ENCODE peak calls at places on chromosomes 2 and 18, in nine cellular contexts. L is GM23338, C is Panc1, Y is K562, K is HepG2, E is A549, B is SK-N-SH, Q is HL-60, V is GM12878. J is an unnamed sample.

GRCh38 chr2:224173210-224173609 is 134.1 kb upstream of the SERPINE2 start:
- DNase-seq in L (no peak), C (no peak), Y (no peak), K (no peak), E (no peak), B (no peak), Q (no peak), V (no peak), J (no peak)

GRCh38 chr18:22113144-22113813 is 56.1 kb upstream of the GATA6 start:
- DNase-seq in L (no peak), C (no peak), Y (no peak), K (peak), E (no peak), B (no peak), Q (no peak), V (no peak), J (no peak)

GRCh38 chr18:63236990-63237389 is 82.6 kb downstream of the BCL2 start:
- DNase-seq in L (peak), C (no peak), Y (no peak), K (no peak), E (no peak), B (no peak), Q (peak), V (no peak), J (no peak)

GRCh38 chr2:181058378-181059269 is 78.2 kb downstream of the UBE2E3 start:
- DNase-seq in L (peak), C (no peak), Y (peak), K (peak), E (peak), B (peak), Q (peak), V (peak), J (peak)

GRCh38 chr2:239978381-239978780 is 46.8 kb downstream of the NDUFA10 start:
- DNase-seq in L (no peak), C (no peak), Y (no peak), K (no peak), E (no peak), B (no peak), Q (no peak), V (no peak), J (no peak)

GRCh38 chr2:239952665-239953417 is 72.3 kb downstream of the NDUFA10 start:
- DNase-seq in L (no peak), C (no peak), Y (no peak), K (no peak), E (no peak), B (no peak), Q (no peak), V (no peak), J (no peak)

GRCh38 chr2:46922606-46923005 is 7.0 kb upstream of the MCFD2 start:
- DNase-seq in L (no peak), C (no peak), Y (no peak), K (no peak), E (no peak), B (no peak), Q (no peak), V (no peak), J (no peak)

GRCh38 chr2:203869207-203869606 is 1.6 kb downstream of the CTLA4 start:
- DNase-seq in L (no peak), C (no peak), Y (no peak), K (no peak), E (no peak), B (no peak), Q (no peak), V (no peak), J (no peak)

GRCh38 chr2:240353944-240354343 is 81.5 kb upstream of the GPC1 start:
- DNase-seq in L (no peak), C (no peak), Y (no peak), K (no peak), E (no peak), B (peak), Q (no peak), V (no peak), J (no peak)

GRCh38 chr2:233819884-233820765 is 34.2 kb downstream of the HJURP start:
- DNase-seq in L (no peak), C (no peak), Y (no peak), K (no peak), E (no peak), B (no peak), Q (no peak), V (no peak), J (no peak)

GRCh38 chr18:62716679-62717058 is 1.3 kb downstream of the PHLPP1 start:
- DNase-seq in L (peak), C (no peak), Y (peak), K (no peak), E (peak), B (peak), Q (no peak), V (no peak), J (no peak)

GRCh38 chr2:197108758-197109157 is 182.3 kb upstream of the PGAP1 start:
- DNase-seq in L (no peak), C (no peak), Y (no peak), K (no peak), E (peak), B (peak), Q (no peak), V (no peak), J (no peak)

GRCh38 chr2:159441182-159441581 is 154.7 kb upstream of the WDSUB1 start:
- DNase-seq in L (no peak), C (no peak), Y (no peak), K (no peak), E (no peak), B (no peak), Q (no peak), V (no peak), J (no peak)

GRCh38 chr18:79870369-79871025 is 72.8 kb downstream of the KCNG2 start:
- DNase-seq in L (no peak), C (no peak), Y (no peak), K (no peak), E (no peak), B (peak), Q (no peak), V (no peak), J (no peak)

GRCh38 chr18:46073474-46074331 is 1.6 kb upstream of the PSTPIP2 start:
- DNase-seq in L (peak), C (peak), Y (peak), K (peak), E (peak), B (peak), Q (no peak), V (no peak), J (peak)

GRCh38 chr2:42783511-42783910 is 8.9 kb downstream of the HAAO start:
- DNase-seq in L (no peak), C (no peak), Y (no peak), K (no peak), E (no peak), B (no peak), Q (no peak), V (no peak), J (no peak)

GRCh38 chr2:219178377-219179175 is 501 bp downstream of the RETREG2 start:
- DNase-seq in L (peak), C (no peak), Y (peak), K (no peak), E (peak), B (peak), Q (no peak), V (no peak), J (no peak)

GRCh38 chr2:196131384-196131861 is 40.0 kb downstream of the STK17B start:
- DNase-seq in L (peak), C (peak), Y (peak), K (peak), E (peak), B (peak), Q (peak), V (peak), J (peak)

GRCh38 chr2:946073-947005 is 4.3 kb upstream of the SNTG2 start:
- DNase-seq in L (no peak), C (no peak), Y (no peak), K (no peak), E (no peak), B (no peak), Q (no peak), V (peak), J (no peak)

GRCh38 chr2:223055140-223055539 is 3.1 kb downstream of the KCNE4 start:
- DNase-seq in L (no peak), C (no peak), Y (no peak), K (no peak), E (no peak), B (no peak), Q (no peak), V (no peak), J (no peak)

GRCh38 chr2:1766400-1766799 is 22.1 kb upstream of the PXDN start:
- DNase-seq in L (peak), C (no peak), Y (no peak), K (no peak), E (no peak), B (no peak), Q (no peak), V (no peak), J (no peak)

GRCh38 chr2:217515615-217516309 is 487.0 kb downstream of the TNS1 start:
- DNase-seq in L (no peak), C (no peak), Y (no peak), K (no peak), E (no peak), B (no peak), Q (no peak), V (no peak), J (no peak)

GRCh38 chr2:239027431-239028252 is 179.8 kb downstream of the TWIST2 start:
- DNase-seq in L (no peak), C (no peak), Y (no peak), K (no peak), E (no peak), B (no peak), Q (no peak), V (no peak), J (no peak)

GRCh38 chr2:16508061-16508851 is 157.4 kb downstream of the CYRIA start:
- DNase-seq in L (peak), C (no peak), Y (peak), K (peak), E (peak), B (peak), Q (no peak), V (no peak), J (no peak)

GRCh38 chr2:86225581-86225980 is 26.3 kb downstream of the MRPL35 start:
- DNase-seq in L (no peak), C (no peak), Y (no peak), K (no peak), E (no peak), B (no peak), Q (peak), V (peak), J (no peak)

GRCh38 chr18:78632111-78632541 is 347.5 kb upstream of the SALL3 start:
- DNase-seq in L (peak), C (peak), Y (no peak), K (no peak), E (peak), B (no peak), Q (peak), V (no peak), J (no peak)

GRCh38 chr2:44902767-44903166 is 38.7 kb upstream of the SIX3 start:
- DNase-seq in L (no peak), C (no peak), Y (no peak), K (no peak), E (no peak), B (no peak), Q (no peak), V (no peak), J (no peak)

GRCh38 chr2:109331864-109332848 is 203.2 kb downstream of the SH3RF3 start:
- DNase-seq in L (peak), C (no peak), Y (no peak), K (peak), E (peak), B (peak), Q (peak), V (no peak), J (peak)

GRCh38 chr2:11955314-11955713 is 208.9 kb downstream of the LPIN1 start:
- DNase-seq in L (no peak), C (no peak), Y (no peak), K (no peak), E (no peak), B (no peak), Q (peak), V (no peak), J (no peak)
- TF ChIP-seq REST in L (no peak), C (no peak), Y (no peak), K (no peak), E (no peak), B (no peak), Q (no peak), V (no peak), J (no peak)

DNA sequence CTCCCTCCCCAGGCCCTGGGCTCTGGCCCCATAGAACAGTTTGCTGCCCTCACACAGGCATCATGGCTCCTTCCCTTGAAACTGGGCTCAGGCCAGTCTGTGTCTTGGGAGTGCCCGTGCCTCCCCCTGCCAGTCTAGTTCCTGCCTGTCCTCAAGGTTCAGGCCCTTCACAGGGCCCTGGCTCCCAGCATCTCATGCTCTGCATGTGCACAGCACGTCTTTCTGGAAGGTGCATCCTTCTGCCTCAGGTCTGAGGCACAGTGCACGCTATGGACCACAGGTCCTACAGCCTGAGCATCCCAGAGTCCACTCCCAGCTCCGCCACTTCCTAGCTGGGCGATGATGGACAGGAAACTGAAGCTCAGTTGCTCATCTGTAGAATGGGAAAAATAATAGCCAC is 35.6 kb upstream of the FOSL2 start:
- DNase-seq in L (no peak), C (no peak), Y (no peak), K (no peak), E (no peak), B (no peak), Q (no peak), V (no peak), J (no peak)
- TF ChIP-seq REST in L (no peak), C (no peak), Y (no peak), K (no peak), E (no peak), B (no peak), Q (no peak), V (no peak), J (no peak)

DNA sequence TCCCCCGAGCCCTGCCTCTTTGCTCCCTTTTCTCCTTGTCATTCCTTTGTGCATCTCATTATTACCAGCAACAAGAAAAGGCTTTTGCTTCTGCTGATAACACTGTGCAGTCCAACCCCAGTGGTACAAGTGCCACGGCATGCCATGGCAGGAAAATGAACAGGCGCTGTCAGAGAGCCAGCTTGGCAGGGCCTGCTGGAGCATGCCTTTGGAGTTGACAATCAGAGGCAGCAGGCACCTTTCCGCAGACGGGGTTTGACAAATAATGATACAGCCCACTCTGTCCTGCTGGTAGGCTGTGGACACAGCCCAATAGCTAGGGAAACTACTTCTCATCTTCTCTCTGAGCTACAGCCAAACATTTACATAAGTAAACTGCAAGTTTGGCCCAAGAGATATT is 243.9 kb upstream of the LRRTM1 start:
- DNase-seq in L (no peak), C (no peak), Y (no peak), K (no peak), E (no peak), B (no peak), Q (no peak), V (no peak), J (no peak)
- TF ChIP-seq REST in L (no peak), C (no peak), Y (no peak), K (no peak), E (no peak), B (no peak), Q (no peak), V (no peak), J (no peak)

DNA sequence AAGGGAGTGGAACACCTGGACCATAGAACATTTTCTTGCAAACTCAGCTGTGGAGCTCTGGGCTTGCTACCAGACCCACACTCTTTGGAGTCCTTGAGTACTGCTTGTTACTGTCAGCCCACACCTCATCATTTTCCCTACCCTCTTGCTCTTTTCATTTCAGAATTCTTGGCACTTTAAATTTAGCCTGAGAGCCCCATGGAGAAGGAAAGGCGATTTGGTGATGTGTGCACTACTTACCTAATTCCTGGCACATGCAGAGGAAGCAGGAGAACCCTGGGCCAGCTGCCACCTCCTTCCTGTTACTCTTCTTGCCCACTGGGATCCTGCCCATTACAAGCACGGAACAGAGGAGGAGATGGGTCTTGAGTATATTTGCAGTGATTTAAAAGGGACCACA is 31.8 kb downstream of the TMEM178A start:
- DNase-seq in L (no peak), C (no peak), Y (no peak), K (no peak), E (no peak), B (no peak), Q (no peak), V (no peak), J (no peak)
- TF ChIP-seq REST in L (no peak), C (no peak), Y (no peak), K (no peak), E (no peak), B (no peak), Q (no peak), V (no peak), J (no peak)

GRCh38 chr2:15042824-15043223 is 410.3 kb downstream of the LRATD1 start:
- DNase-seq in L (no peak), C (no peak), Y (no peak), K (no peak), E (no peak), B (no peak), Q (peak), V (no peak), J (no peak)

GRCh38 chr2:15041429-15041837 is 408.9 kb downstream of the LRATD1 start:
- DNase-seq in L (no peak), C (no peak), Y (no peak), K (no peak), E (no peak), B (no peak), Q (no peak), V (no peak), J (no peak)

GRCh38 chr2:15047184-15047583 is 414.7 kb downstream of the LRATD1 start:
- DNase-seq in L (peak), C (no peak), Y (no peak), K (no peak), E (no peak), B (no peak), Q (no peak), V (no peak), J (no peak)

GRCh38 chr2:15040429-15041084 is 408.0 kb downstream of the LRATD1 start:
- DNase-seq in L (no peak), C (no peak), Y (no peak), K (no peak), E (no peak), B (no peak), Q (no peak), V (no peak), J (no peak)

DNA sequence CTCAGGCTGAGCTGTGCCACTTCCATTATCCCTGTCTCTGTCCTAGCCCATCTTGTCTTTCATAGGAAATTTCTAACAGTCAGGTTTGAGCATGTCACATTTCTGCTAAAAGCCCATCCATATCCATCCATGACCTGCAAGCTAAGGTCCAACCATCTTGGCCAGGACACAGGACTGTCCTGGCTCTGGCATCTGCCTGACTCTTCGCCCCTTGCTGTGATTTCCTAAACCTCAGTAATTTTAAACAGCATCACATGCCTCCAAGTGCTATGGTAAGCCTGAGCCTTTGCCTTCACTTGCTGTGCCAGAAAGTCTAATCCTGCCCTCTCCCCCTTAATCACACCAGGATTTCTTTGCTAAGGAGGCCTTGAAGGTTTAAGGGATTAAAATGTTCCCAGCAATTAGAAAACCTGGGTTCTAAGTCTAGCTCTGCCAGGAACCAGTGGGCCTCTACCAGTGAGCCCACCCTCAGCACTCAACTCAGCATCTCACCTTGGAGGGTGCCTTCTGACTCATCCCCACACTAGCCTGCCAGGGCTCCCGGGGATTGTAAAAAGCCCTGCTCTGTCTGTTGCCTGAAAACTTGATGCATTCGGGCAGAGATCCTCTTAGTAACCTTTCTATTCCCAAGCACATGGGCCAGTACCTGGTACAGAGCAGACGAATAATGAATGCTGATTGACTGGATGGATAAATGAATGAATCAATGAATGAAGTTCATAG is 411.0 kb downstream of the LRATD1 start:
- DNase-seq in L (no peak), C (no peak), Y (no peak), K (no peak), E (no peak), B (no peak), Q (no peak), V (no peak), J (no peak)
- TF ChIP-seq REST in L (no peak), C (no peak), Y (no peak), K (no peak), E (no peak), B (no peak), Q (no peak), V (no peak), J (no peak)